ENCODE peak calls at places on chromosomes 16 and 17, in five cellular contexts. E, U, J, T and F are unnamed samples.

GRCh38 chr17:81957691-81958432 is 3.1 kb downstream of the NOTUM start:
- DNase-seq in T (no peak), U (no peak), E (no peak), J (no peak), F (no peak)

GRCh38 chr16:924806-925205 is 46.0 kb downstream of the LMF1 start:
- DNase-seq in T (no peak), E (no peak), U (no peak), J (no peak), F (no peak)

GRCh38 chr17:72518810-72519597 is 398.2 kb downstream of the SOX9 start:
- DNase-seq in T (no peak), E (no peak), U (no peak), J (no peak), F (no peak)

GRCh38 chr17:41254861-41255260 is 323 bp upstream of the KRTAP9-9 start:
- DNase-seq in J (no peak), T (no peak), U (no peak), E (no peak), F (no peak)

GRCh38 chr17:17684901-17685774 is 3.9 kb downstream of the RAI1 start:
- DNase-seq in J (no peak), T (peak; percentile 34), E (no peak), U (no peak), F (no peak)

GRCh38 chr17:74870512-74870911 is 2.3 kb downstream of the FDXR start:
- DNase-seq in T (no peak), U (no peak), E (no peak), J (peak; percentile 95), F (no peak)

GRCh38 chr16:69311533-69312388 is 611 bp downstream of the VPS4A start:
- DNase-seq in T (peak; percentile 80), J (peak; percentile 49), U (peak; percentile 35), E (no peak), F (no peak)

GRCh38 chr17:4086041-4086483 is 56.8 kb downstream of the ZZEF1 start:
- DNase-seq in J (no peak), U (no peak), T (no peak), E (no peak), F (no peak)

GRCh38 chr17:82424001-82424862 is 5.8 kb upstream of the OGFOD3 start:
- DNase-seq in T (peak; percentile 73), E (no peak), J (no peak), U (peak; percentile 44), F (no peak)

GRCh38 chr17:42365136-42365535 is 23.1 kb downstream of the STAT3 start:
- DNase-seq in J (no peak), T (no peak), U (no peak), E (no peak), F (no peak)

GRCh38 chr17:39626671-39627169 is at the start of gene PPP1R1B:
- DNase-seq in T (peak; percentile 71), E (no peak), J (no peak), U (no peak), F (no peak)

DNA sequence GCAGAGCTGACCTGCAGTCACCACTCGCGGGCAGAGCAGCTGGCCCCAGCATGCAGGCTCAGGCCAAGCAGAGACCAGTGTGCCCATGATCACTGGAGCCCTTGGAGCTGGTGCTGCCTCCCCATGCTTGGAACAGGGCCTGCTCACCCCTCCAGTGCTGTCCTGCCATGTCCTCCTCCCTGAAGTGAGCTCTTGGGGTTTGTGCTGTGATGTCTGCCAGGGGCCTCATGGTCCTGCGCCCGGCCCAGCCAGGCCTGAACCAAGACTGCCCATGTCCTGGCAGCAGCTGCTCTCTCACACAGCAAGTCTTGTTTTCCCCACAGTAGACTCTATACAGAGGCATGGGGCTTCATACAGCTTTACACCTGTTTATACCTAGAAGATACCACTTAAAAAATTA is 24.6 kb downstream of the TMEM11 start:
- DNase-seq in E (no peak), T (no peak), U (no peak), J (no peak), F (no peak)
- H3K27ac ChIP-seq in E (no peak overlapping the region), T (no peak overlapping the region), U (no peak overlapping the region), J (no peak overlapping the region), F (no peak overlapping the region)

GRCh38 chr17:76678330-76678729 is 32.4 kb downstream of the MXRA7 start:
- DNase-seq in U (no peak), T (no peak), J (no peak), E (no peak), F (no peak)
- H3K27ac ChIP-seq in U (no peak overlapping the region), T (no peak overlapping the region), J (no peak overlapping the region), E (no peak overlapping the region), F (no peak overlapping the region)

GRCh38 chr16:11432856-11433395 is 87.7 kb downstream of the RMI2 start:
- DNase-seq in J (no peak), U (no peak), E (no peak), T (no peak), F (no peak)
- H3K27ac ChIP-seq in J (no peak overlapping the region), U (no peak overlapping the region), E (no peak overlapping the region), T (no peak overlapping the region), F (no peak overlapping the region)

GRCh38 chr17:11221196-11221595 is 19.8 kb upstream of the SHISA6 start:
- DNase-seq in E (no peak), J (no peak), U (no peak), T (no peak), F (no peak)
- H3K27ac ChIP-seq in E (no peak overlapping the region), J (no peak overlapping the region), U (no peak overlapping the region), T (no peak overlapping the region), F (no peak overlapping the region)

DNA sequence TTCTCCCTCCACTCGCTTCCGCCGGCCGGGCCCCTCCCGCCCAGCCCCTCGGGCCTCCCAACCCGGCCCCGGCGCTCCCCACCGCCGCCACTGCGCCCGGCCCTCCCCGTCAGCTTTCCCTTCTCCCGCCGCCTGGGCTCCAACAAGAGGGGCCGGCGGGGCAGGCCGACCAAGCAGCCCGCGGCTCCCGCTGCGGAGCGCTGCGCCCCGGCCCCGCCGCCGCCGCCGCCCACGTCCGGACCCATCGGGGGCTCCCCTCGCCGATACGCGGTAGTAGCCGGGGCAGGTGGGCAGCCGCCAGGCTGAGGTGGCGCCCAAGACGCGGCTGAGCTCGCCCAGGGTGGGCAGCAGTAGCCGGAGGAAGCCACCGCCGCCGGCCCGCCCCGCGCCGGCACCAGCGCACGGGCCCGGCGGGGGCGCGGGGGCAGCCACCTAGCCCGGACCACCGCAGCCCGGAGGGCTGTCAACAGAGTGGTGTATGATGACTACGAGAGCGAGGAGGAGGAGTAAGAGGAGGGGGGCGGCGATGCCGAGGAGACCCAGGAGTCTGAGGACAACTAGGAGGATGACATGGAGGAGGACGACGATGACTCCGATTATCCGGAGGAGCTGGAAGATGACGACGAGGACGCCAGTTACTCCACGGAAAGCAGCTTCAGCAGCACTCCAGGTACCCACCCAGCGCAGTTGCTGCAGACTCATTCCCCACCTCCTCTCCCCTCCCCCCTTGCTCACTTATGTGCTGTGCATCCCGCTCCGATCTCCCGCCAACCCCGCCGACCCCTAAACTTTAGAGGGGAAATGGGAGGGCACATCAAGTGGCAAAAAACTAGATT is 498 bp downstream of the LRRC37B start:
- DNase-seq in U (peak; percentile 39), E (no peak), T (peak; percentile 73), J (peak; percentile 34), F (no peak)
- H3K27ac ChIP-seq in U (peak overlapping the region; percentile 73), E (peak overlapping the region; percentile 83), T (peak overlapping the region; percentile 33), J (peak overlapping the region; percentile 90), F (peak overlapping the region; percentile 77)

DNA sequence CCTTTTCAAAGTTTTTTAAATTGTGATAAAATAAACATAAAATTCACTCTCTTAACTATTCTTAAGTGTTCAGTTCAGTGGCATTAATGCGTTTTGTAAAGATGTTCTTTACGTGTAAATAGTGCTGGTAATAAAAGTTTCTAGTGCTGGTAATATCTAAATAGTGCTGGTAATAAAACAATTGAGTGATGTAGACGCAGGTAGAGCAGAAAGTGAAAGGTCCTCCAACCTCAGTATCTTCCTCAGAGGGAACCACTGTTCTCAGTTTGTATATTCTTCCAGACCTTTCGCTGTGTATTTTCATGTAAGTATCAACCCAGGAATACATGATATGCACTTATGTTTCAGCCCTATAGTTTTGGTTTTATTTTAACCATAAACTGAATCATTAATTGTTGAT is 53.1 kb downstream of the CLEC16A start:
- DNase-seq in T (no peak), E (no peak), U (no peak), J (no peak), F (no peak)
- H3K27ac ChIP-seq in T (no peak overlapping the region), E (no peak overlapping the region), U (no peak overlapping the region), J (no peak overlapping the region), F (no peak overlapping the region)

GRCh38 chr16:22235839-22236745 is 30.0 kb downstream of the EEF2K start:
- DNase-seq in J (no peak), E (no peak), T (no peak), U (no peak), F (peak; percentile 75)

GRCh38 chr16:22229881-22230280 is 23.8 kb downstream of the EEF2K start:
- DNase-seq in E (no peak), T (no peak), U (no peak), J (no peak), F (no peak)

GRCh38 chr16:22232277-22233049 is 26.4 kb downstream of the EEF2K start:
- DNase-seq in J (no peak), U (no peak), T (no peak), E (no peak), F (no peak)

GRCh38 chr16:22233050-22233405 is 26.9 kb downstream of the EEF2K start:
- DNase-seq in U (no peak), T (no peak), J (no peak), E (no peak), F (no peak)
- H3K27ac ChIP-seq in U (no peak overlapping the region), T (no peak overlapping the region), J (no peak overlapping the region), E (peak overlapping the region; percentile 13), F (peak overlapping the region; percentile 69)

GRCh38 chr16:75572859-75573542 is 6.8 kb downstream of the GABARAPL2 start:
- DNase-seq in T (no peak), U (no peak), J (no peak), E (no peak), F (no peak)
- H3K27ac ChIP-seq in T (no peak overlapping the region), U (no peak overlapping the region), J (no peak overlapping the region), E (no peak overlapping the region), F (no peak overlapping the region)